ENCODE peak calls at places on chromosomes 7 and 10, in nine cellular contexts. One of them, this sample, is unnamed.

GRCh38 chr10:92200564-92200963 is 90.3 kb downstream of the CPEB3 start:
- DNase-seq in CD8-positive, alpha-beta T cell: no peak
- DNase-seq in foreskin keratinocyte: peak
- DNase-seq in CD4-positive, alpha-beta T cell: no peak
- DNase-seq in transverse colon: no peak
- DNase-seq in HCT116: no peak
- DNase-seq in brain microvascular endothelial cell: no peak
- DNase-seq in body of pancreas: no peak
- DNase-seq in hepatocyte: no peak
- DNase-seq in this sample: no peak

GRCh38 chr10:99080275-99080816 is 155.3 kb downstream of the HPSE2 start:
- DNase-seq in CD8-positive, alpha-beta T cell: no peak
- DNase-seq in foreskin keratinocyte: no peak
- DNase-seq in CD4-positive, alpha-beta T cell: no peak
- DNase-seq in transverse colon: no peak
- DNase-seq in HCT116: no peak
- DNase-seq in brain microvascular endothelial cell: no peak
- DNase-seq in body of pancreas: no peak
- DNase-seq in hepatocyte: no peak
- DNase-seq in this sample: no peak

GRCh38 chr10:120979435-120980315 is 128.5 kb downstream of the WDR11 start:
- DNase-seq in CD8-positive, alpha-beta T cell: no peak
- DNase-seq in foreskin keratinocyte: no peak
- DNase-seq in CD4-positive, alpha-beta T cell: no peak
- DNase-seq in transverse colon: peak
- DNase-seq in HCT116: peak
- DNase-seq in brain microvascular endothelial cell: peak
- DNase-seq in body of pancreas: peak
- DNase-seq in hepatocyte: peak
- DNase-seq in this sample: peak

GRCh38 chr7:105015631-105015965 is 1.6 kb downstream of the KMT2E start:
- DNase-seq in CD8-positive, alpha-beta T cell: no peak
- DNase-seq in foreskin keratinocyte: no peak
- DNase-seq in CD4-positive, alpha-beta T cell: no peak
- DNase-seq in transverse colon: peak
- DNase-seq in HCT116: no peak
- DNase-seq in brain microvascular endothelial cell: peak
- DNase-seq in body of pancreas: no peak
- DNase-seq in hepatocyte: peak
- DNase-seq in this sample: no peak

GRCh38 chr10:109996225-109996624 is 11.6 kb upstream of the ADD3 start:
- DNase-seq in CD8-positive, alpha-beta T cell: no peak
- DNase-seq in foreskin keratinocyte: no peak
- DNase-seq in CD4-positive, alpha-beta T cell: no peak
- DNase-seq in transverse colon: no peak
- DNase-seq in HCT116: no peak
- DNase-seq in brain microvascular endothelial cell: no peak
- DNase-seq in body of pancreas: no peak
- DNase-seq in hepatocyte: peak
- DNase-seq in this sample: no peak

GRCh38 chr10:52077796-52078195 is 236.3 kb upstream of the DKK1 start:
- DNase-seq in CD8-positive, alpha-beta T cell: no peak
- DNase-seq in foreskin keratinocyte: no peak
- DNase-seq in CD4-positive, alpha-beta T cell: no peak
- DNase-seq in transverse colon: no peak
- DNase-seq in HCT116: no peak
- DNase-seq in brain microvascular endothelial cell: no peak
- DNase-seq in body of pancreas: no peak
- DNase-seq in hepatocyte: no peak
- DNase-seq in this sample: no peak

GRCh38 chr10:29124864-29125263 is 164.0 kb upstream of the LYZL1 start:
- DNase-seq in CD8-positive, alpha-beta T cell: no peak
- DNase-seq in foreskin keratinocyte: no peak
- DNase-seq in CD4-positive, alpha-beta T cell: no peak
- DNase-seq in transverse colon: no peak
- DNase-seq in HCT116: no peak
- DNase-seq in brain microvascular endothelial cell: no peak
- DNase-seq in body of pancreas: no peak
- DNase-seq in hepatocyte: no peak
- DNase-seq in this sample: no peak

GRCh38 chr10:60820093-60820769 is 42.0 kb downstream of the CDK1 start:
- DNase-seq in CD8-positive, alpha-beta T cell: no peak
- DNase-seq in foreskin keratinocyte: no peak
- DNase-seq in CD4-positive, alpha-beta T cell: no peak
- DNase-seq in transverse colon: no peak
- DNase-seq in HCT116: no peak
- DNase-seq in brain microvascular endothelial cell: peak
- DNase-seq in body of pancreas: no peak
- DNase-seq in hepatocyte: no peak
- DNase-seq in this sample: no peak

GRCh38 chr10:83607959-83608745 is 531.2 kb upstream of the GHITM start:
- DNase-seq in CD8-positive, alpha-beta T cell: no peak
- DNase-seq in foreskin keratinocyte: no peak
- DNase-seq in CD4-positive, alpha-beta T cell: no peak
- DNase-seq in transverse colon: no peak
- DNase-seq in HCT116: no peak
- DNase-seq in brain microvascular endothelial cell: no peak
- DNase-seq in body of pancreas: no peak
- DNase-seq in hepatocyte: no peak
- DNase-seq in this sample: no peak

GRCh38 chr7:6111041-6111440 is 79.9 kb downstream of the ANKRD61 start:
- DNase-seq in CD8-positive, alpha-beta T cell: no peak
- DNase-seq in foreskin keratinocyte: no peak
- DNase-seq in CD4-positive, alpha-beta T cell: no peak
- DNase-seq in transverse colon: no peak
- DNase-seq in HCT116: no peak
- DNase-seq in brain microvascular endothelial cell: no peak
- DNase-seq in body of pancreas: no peak
- DNase-seq in hepatocyte: no peak
- DNase-seq in this sample: no peak

GRCh38 chr7:6107924-6108323 is 76.7 kb downstream of the ANKRD61 start:
- DNase-seq in CD8-positive, alpha-beta T cell: no peak
- DNase-seq in foreskin keratinocyte: no peak
- DNase-seq in CD4-positive, alpha-beta T cell: no peak
- DNase-seq in transverse colon: no peak
- DNase-seq in HCT116: no peak
- DNase-seq in brain microvascular endothelial cell: no peak
- DNase-seq in body of pancreas: no peak
- DNase-seq in hepatocyte: no peak
- DNase-seq in this sample: no peak

DNA sequence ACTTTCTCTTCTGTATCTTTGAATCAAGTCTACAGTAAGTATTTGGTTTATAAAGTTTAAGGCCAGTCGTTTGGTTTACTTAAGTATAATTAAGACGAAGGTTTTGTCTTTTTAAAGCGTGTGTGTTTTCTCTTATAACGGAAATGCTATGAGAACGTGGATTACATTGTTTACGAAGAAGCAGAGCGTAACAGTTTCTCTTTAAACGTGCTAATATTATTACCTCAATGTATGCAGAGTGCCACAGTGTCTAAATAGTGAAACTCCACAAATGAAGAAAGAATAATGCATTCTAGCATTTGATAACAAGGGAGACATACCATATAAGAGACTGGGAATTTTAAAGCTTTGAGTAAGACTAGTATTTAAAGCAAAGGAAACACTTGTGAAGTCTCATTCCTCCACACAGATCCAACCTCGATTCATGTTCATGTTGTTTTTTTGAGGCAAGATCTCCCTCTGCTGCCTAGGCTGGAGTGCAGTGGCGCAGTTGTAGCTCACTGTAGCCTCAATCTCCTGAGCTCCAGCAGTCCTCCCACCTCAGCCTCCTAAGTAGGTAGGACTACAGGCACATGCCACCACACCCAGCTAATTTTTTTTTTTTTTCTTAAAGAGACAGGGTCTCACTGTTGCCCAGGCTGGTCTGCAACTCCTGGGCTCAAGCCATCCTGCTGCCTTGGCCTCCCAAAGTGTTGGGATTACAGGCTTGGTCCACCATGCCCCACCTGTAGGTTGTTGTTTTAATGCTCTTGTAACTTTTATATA is 75.1 kb downstream of the ANKRD61 start:
- DNase-seq in CD8-positive, alpha-beta T cell: peak
- DNase-seq in foreskin keratinocyte: no peak
- DNase-seq in CD4-positive, alpha-beta T cell: no peak
- DNase-seq in transverse colon: peak
- DNase-seq in HCT116: peak
- DNase-seq in brain microvascular endothelial cell: peak
- DNase-seq in body of pancreas: peak
- DNase-seq in hepatocyte: no peak
- DNase-seq in this sample: no peak
- TF ChIP-seq CTCF in CD8-positive, alpha-beta T cell: peak
- TF ChIP-seq CTCF in foreskin keratinocyte: peak
- TF ChIP-seq CTCF in CD4-positive, alpha-beta T cell: peak
- TF ChIP-seq CTCF in transverse colon: peak
- TF ChIP-seq CTCF in HCT116: peak
- TF ChIP-seq CTCF in brain microvascular endothelial cell: peak
- TF ChIP-seq CTCF in body of pancreas: peak
- TF ChIP-seq CTCF in hepatocyte: peak
- TF ChIP-seq CTCF in this sample: peak

GRCh38 chr10:132156382-132156781 is 30.4 kb upstream of the DPYSL4 start:
- DNase-seq in CD8-positive, alpha-beta T cell: no peak
- DNase-seq in foreskin keratinocyte: no peak
- DNase-seq in CD4-positive, alpha-beta T cell: no peak
- DNase-seq in transverse colon: no peak
- DNase-seq in HCT116: no peak
- DNase-seq in brain microvascular endothelial cell: no peak
- DNase-seq in body of pancreas: no peak
- DNase-seq in hepatocyte: no peak
- DNase-seq in this sample: no peak
- H3K27ac ChIP-seq in CD8-positive, alpha-beta T cell: no peak
- H3K27ac ChIP-seq in foreskin keratinocyte: no peak
- H3K27ac ChIP-seq in CD4-positive, alpha-beta T cell: no peak
- H3K27ac ChIP-seq in transverse colon: no peak
- H3K27ac ChIP-seq in HCT116: no peak
- H3K27ac ChIP-seq in brain microvascular endothelial cell: no peak
- H3K27ac ChIP-seq in body of pancreas: no peak
- H3K27ac ChIP-seq in hepatocyte: no peak
- H3K27ac ChIP-seq in this sample: no peak

DNA sequence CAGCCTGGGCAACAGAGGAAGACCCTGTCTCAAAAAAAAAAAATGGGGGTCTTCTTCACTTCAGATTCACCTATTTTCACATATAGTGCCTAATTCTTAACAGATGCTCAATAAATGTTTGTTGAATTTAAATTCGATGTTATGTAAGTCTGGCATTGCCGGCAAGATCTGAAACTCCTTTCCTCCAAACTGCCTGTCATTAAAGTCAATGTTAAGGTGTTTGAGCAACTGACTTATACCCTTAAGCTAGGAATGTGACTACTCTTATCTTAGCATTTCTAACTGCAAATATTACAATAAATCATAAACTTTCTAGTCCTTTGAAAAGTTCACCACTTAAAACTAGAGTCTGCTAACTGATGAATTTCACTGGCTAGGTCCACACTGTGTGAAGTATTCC is 95.2 kb downstream of the NRP1 start:
- DNase-seq in CD8-positive, alpha-beta T cell: no peak
- DNase-seq in foreskin keratinocyte: no peak
- DNase-seq in CD4-positive, alpha-beta T cell: no peak
- DNase-seq in transverse colon: no peak
- DNase-seq in HCT116: no peak
- DNase-seq in brain microvascular endothelial cell: no peak
- DNase-seq in body of pancreas: no peak
- DNase-seq in hepatocyte: no peak
- DNase-seq in this sample: no peak
- TF ChIP-seq CTCF in CD8-positive, alpha-beta T cell: no peak
- TF ChIP-seq CTCF in foreskin keratinocyte: no peak
- TF ChIP-seq CTCF in CD4-positive, alpha-beta T cell: no peak
- TF ChIP-seq CTCF in transverse colon: no peak
- TF ChIP-seq CTCF in HCT116: no peak
- TF ChIP-seq CTCF in brain microvascular endothelial cell: no peak
- TF ChIP-seq CTCF in body of pancreas: no peak
- TF ChIP-seq CTCF in hepatocyte: no peak
- TF ChIP-seq CTCF in this sample: no peak

DNA sequence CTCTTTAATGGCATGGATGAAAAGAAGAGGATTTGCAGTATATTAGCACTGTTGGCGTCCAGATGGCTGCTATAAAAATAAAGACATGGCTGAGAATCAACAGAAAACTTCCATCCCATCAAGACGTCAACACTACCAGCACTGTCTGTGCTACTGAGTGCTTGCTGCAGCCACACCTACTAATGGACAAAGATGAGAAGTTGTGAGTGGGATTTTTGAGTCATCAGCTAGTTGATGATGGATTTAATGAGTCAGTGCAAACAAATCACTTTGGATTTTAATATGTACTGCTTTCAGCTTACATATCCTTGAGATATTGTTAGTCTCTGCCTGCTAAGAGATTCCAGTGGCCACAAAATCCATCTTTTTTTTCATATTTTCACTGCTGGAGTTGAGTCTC is 631.0 kb upstream of the ANKRD30A start:
- DNase-seq in CD8-positive, alpha-beta T cell: no peak
- DNase-seq in foreskin keratinocyte: peak
- DNase-seq in CD4-positive, alpha-beta T cell: no peak
- DNase-seq in transverse colon: no peak
- DNase-seq in HCT116: no peak
- DNase-seq in brain microvascular endothelial cell: peak
- DNase-seq in body of pancreas: no peak
- DNase-seq in hepatocyte: peak
- DNase-seq in this sample: no peak
- H3K27ac ChIP-seq in CD8-positive, alpha-beta T cell: no peak
- H3K27ac ChIP-seq in foreskin keratinocyte: peak
- H3K27ac ChIP-seq in CD4-positive, alpha-beta T cell: no peak
- H3K27ac ChIP-seq in transverse colon: no peak
- H3K27ac ChIP-seq in HCT116: no peak
- H3K27ac ChIP-seq in brain microvascular endothelial cell: peak
- H3K27ac ChIP-seq in body of pancreas: no peak
- H3K27ac ChIP-seq in hepatocyte: no peak
- H3K27ac ChIP-seq in this sample: peak

This sample was measured in lung.